ENCODE peak calls at places on chromosomes 6 and 20, in six cellular contexts. A, F, L, S, K and G are unnamed samples.

GRCh38 chr20:35796556-35796955 is 24.7 kb downstream of the PHF20 start:
- DNase-seq in A (no peak), F (no peak), L (no peak), S (no peak), K (peak; percentile 12), G (no peak)

GRCh38 chr6:3911614-3912336 is 62.6 kb downstream of the FAM50B start:
- DNase-seq in A (no peak), F (no peak), L (peak; percentile 85), S (peak; percentile 81), K (peak; percentile 92), G (peak; percentile 87)

GRCh38 chr6:85041376-85041775 is 277.0 kb upstream of the TBX18 start:
- DNase-seq in A (no peak), F (no peak), L (no peak), S (no peak), K (no peak), G (peak; percentile 12)

GRCh38 chr20:47175501-47175900 is 181.0 kb downstream of the ZMYND8 start:
- DNase-seq in A (no peak), F (no peak), L (no peak), S (no peak), K (no peak), G (no peak)

GRCh38 chr20:46894971-46895905 is 595 bp downstream of the EYA2 start:
- DNase-seq in A (no peak), F (no peak), L (peak; percentile 19), S (peak; percentile 62), K (peak; percentile 68), G (peak; percentile 41)

GRCh38 chr6:134539865-134540323 is 222.0 kb upstream of the SGK1 start:
- DNase-seq in A (no peak), F (no peak), L (no peak), S (no peak), K (no peak), G (no peak)

GRCh38 chr6:74091133-74091793 is 395.3 kb downstream of the CD109 start:
- DNase-seq in A (no peak), F (peak; percentile 11), L (peak; percentile 63), S (peak; percentile 86), K (peak; percentile 58), G (peak; percentile 50)

GRCh38 chr6:46062312-46062711 is 46.7 kb upstream of the CLIC5 start:
- DNase-seq in A (no peak), F (no peak), L (peak; percentile 15), S (no peak), K (no peak), G (peak; percentile 83)

GRCh38 chr6:118719351-118720124 is 68.1 kb upstream of the CEP85L start:
- DNase-seq in A (no peak), F (no peak), L (no peak), S (no peak), K (no peak), G (no peak)

GRCh38 chr20:50271674-50272412 is 81.2 kb downstream of the CEBPB start:
- DNase-seq in A (no peak), F (no peak), L (no peak), S (no peak), K (no peak), G (no peak)

GRCh38 chr20:10672579-10673127 is 1.1 kb downstream of the JAG1 start:
- DNase-seq in A (peak; percentile 94), F (peak; percentile 67), L (peak; percentile 65), S (peak; percentile 76), K (peak; percentile 67), G (no peak)

GRCh38 chr6:150290429-150290828 is 78.4 kb upstream of the IYD start:
- DNase-seq in A (no peak), F (no peak), L (peak; percentile 43), S (peak; percentile 40), K (peak; percentile 70), G (peak; percentile 96)

GRCh38 chr20:433300-433975 is 25.3 kb downstream of the RBCK1 start:
- DNase-seq in A (no peak), F (no peak), L (no peak), S (no peak), K (no peak), G (peak; percentile 58)

GRCh38 chr20:20463933-20464374 is 96.0 kb downstream of the INSM1 start:
- DNase-seq in A (no peak), F (peak; percentile 69), L (no peak), S (no peak), K (no peak), G (no peak)

GRCh38 chr6:83252717-83253116 is 59.6 kb downstream of the RWDD2A start:
- DNase-seq in A (no peak), F (no peak), L (peak; percentile 72), S (peak; percentile 68), K (peak; percentile 85), G (peak; percentile 43)

GRCh38 chr6:157514659-157515496 is 133.9 kb downstream of the ZDHHC14 start:
- DNase-seq in A (no peak), F (no peak), L (peak; percentile 51), S (peak; percentile 58), K (peak; percentile 69), G (peak; percentile 46)

GRCh38 chr20:38049800-38050199 is 16.3 kb downstream of the RPRD1B start:
- DNase-seq in A (no peak), F (no peak), L (peak; percentile 48), S (peak; percentile 41), K (peak; percentile 89), G (peak; percentile 95)

GRCh38 chr6:50816947-50817637 is 1.6 kb upstream of the TFAP2B start:
- DNase-seq in A (no peak), F (no peak), L (no peak), S (no peak), K (no peak), G (no peak)

GRCh38 chr6:46116289-46116688 is 13.5 kb upstream of the ENPP4 start:
- DNase-seq in A (no peak), F (no peak), L (no peak), S (no peak), K (no peak), G (no peak)

GRCh38 chr20:35617397-35618031 is 1.9 kb downstream of the SPAG4 start:
- DNase-seq in A (no peak), F (peak; percentile 86), L (peak; percentile 60), S (peak; percentile 46), K (peak; percentile 53), G (peak; percentile 68)

GRCh38 chr6:142823579-142823902 is 121.4 kb downstream of the HIVEP2 start:
- DNase-seq in A (no peak), F (no peak), L (no peak), S (no peak), K (no peak), G (no peak)

GRCh38 chr20:6519556-6519955 is 247.9 kb upstream of the BMP2 start:
- DNase-seq in A (no peak), F (no peak), L (peak; percentile 86), S (peak; percentile 38), K (peak; percentile 91), G (peak; percentile 93)

GRCh38 chr6:10101551-10102252 is 313.2 kb downstream of the TFAP2A start:
- DNase-seq in A (no peak), F (no peak), L (no peak), S (no peak), K (no peak), G (no peak)

DNA sequence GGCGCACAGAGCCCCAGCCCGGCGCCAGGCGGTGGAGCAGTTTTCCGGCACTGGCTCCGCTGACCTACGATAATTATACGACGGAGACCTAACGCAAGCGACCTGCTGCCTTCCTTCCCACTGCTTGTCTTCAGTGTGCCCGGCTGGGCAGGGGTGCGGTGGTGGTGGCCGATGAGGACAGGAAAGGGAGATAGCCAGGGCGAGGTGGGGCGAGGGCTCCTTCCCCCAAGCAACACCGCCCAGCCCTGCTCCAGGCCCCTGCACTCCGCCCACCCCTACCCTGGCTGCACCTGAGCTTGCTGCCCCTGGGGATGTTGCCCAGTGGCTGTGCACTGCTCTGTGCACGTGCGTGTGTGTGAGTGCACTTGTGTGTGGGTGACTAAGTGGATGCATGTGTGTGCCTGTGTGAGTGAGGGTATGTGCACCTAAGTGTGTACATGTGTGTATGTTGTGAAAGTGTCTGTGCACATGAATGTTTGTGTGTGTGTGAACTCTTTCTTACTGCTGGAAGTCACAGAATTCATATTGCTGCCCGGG is 42.6 kb upstream of the IRF4 start:
- DNase-seq in A (no peak), F (no peak), L (no peak), S (no peak), K (no peak), G (no peak)
- H3K36me3 ChIP-seq in A (peaks cover 36% of the 10 kb centered on the region), F (no peaks in the 10 kb centered on the region), L (no peaks in the 10 kb centered on the region), S (peaks cover 27% of the 10 kb centered on the region), K (no peaks in the 10 kb centered on the region), G (peaks cover 5% of the 10 kb centered on the region)

DNA sequence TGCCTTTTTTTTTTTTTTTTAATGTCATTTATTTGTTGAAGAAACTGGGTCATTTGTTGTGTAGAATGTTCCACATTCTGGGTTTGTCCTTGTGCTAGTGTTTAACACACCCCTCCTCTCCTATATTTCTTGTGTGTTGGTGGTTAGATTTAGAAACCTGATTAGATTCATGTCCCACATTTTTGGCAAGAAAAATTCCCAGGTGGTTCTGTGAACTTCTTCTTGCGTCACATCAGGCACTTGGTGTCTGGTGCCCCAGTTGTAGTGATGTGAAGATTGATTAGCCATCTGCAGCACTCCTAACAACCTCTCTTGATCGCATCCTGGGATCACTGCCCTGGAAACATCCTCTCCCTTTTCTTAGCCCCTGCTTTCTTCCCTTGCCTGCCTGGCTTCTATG is 7.8 kb downstream of the PIGT start:
- DNase-seq in A (no peak), F (no peak), L (no peak), S (no peak), K (no peak), G (no peak)
- H3K36me3 ChIP-seq in A (peaks cover 85% of the 10 kb centered on the region), F (peaks cover 50% of the 10 kb centered on the region), L (peaks cover 20% of the 10 kb centered on the region), S (peaks cover 47% of the 10 kb centered on the region), K (peaks cover 43% of the 10 kb centered on the region), G (peaks cover 28% of the 10 kb centered on the region)

DNA sequence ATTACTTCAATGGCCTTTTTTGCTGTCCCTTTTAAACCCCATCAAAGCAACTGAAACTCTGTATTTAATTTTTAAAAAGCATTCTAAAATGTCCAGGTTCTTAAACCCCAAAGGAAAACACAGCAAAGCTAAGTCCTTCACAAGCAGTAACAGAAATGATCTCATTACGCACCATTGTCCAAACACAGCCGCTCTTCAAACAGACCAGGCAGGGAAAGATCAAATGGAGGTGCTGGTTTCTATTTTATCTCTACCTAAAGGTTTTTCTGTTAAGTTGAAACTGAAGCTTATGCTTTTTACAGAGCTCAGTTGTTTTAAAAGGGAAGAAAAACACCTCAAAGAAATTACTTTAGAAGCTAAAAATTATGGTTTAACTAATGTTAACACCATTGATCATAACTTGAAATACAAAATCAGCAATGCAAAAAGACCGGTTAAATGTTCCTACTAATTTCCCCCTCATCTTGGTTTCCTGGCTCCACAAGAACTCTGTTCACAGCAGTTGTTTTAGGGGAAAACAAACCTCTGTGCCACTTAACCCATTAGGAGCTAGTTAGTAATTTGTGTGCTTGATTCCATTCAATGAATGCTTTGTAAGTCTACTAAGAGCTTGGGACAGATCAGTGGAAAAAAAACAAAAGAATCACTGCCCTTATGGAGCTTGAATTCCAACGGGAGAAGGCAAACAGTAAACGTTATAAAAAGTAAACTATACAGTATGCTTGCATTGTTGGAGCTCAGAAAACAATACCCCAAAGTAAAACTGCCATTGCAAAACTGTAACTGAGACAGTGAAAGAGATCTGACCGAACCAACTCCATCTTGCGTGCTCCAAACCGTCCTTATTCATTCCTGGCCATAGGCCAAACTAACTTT is 87.4 kb downstream of the CD24 start:
- DNase-seq in A (no peak), F (no peak), L (no peak), S (no peak), K (no peak), G (peak; percentile 59)
- H3K36me3 ChIP-seq in A (no peaks in the 10 kb centered on the region), F (no peaks in the 10 kb centered on the region), L (no peaks in the 10 kb centered on the region), S (no peaks in the 10 kb centered on the region), K (no peaks in the 10 kb centered on the region), G (no peaks in the 10 kb centered on the region)

DNA sequence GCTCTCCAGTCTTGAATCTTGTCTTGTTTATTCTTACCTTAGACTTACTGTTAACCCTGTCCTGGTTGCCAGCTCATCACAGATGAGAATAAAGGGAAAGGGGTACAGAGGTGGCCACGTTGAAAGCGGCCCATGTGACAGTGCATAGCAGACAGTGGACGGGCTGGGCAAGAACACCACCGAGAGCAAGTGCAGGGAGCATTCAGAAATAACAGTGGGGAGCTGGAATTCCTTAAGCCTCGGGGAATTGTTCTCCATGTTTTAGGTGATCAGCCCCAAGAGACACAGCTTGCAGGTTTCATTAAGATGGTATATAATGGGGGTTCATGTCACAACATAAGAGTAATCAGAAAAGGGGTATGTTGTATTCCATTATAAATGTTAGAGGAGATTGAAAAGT is 35.2 kb downstream of the VAPB start:
- DNase-seq in A (no peak), F (no peak), L (no peak), S (no peak), K (no peak), G (no peak)
- H3K36me3 ChIP-seq in A (peaks cover 3% of the 10 kb centered on the region), F (peaks cover 38% of the 10 kb centered on the region), L (peaks cover 6% of the 10 kb centered on the region), S (peaks cover 30% of the 10 kb centered on the region), K (peaks cover 9% of the 10 kb centered on the region), G (peaks cover 3% of the 10 kb centered on the region)